ENCODE peak calls at places on chromosomes 12 and 14, in six cellular contexts. One of them, this sample, is unnamed.

GRCh38 chr12:126157575-126157966 is 1092.3 kb downstream of the AACS start:
- DNase-seq in body of pancreas: peak
- DNase-seq in AG04450: no peak
- DNase-seq in AG10803: no peak
- DNase-seq in WTC11: no peak
- DNase-seq in colonic mucosa: no peak
- DNase-seq in this sample: no peak

GRCh38 chr12:97943359-97943758 is 480.8 kb downstream of the RMST start:
- DNase-seq in body of pancreas: no peak
- DNase-seq in AG04450: no peak
- DNase-seq in AG10803: no peak
- DNase-seq in WTC11: no peak
- DNase-seq in colonic mucosa: no peak
- DNase-seq in this sample: no peak

GRCh38 chr14:95482967-95483842 is 33.2 kb downstream of the SYNE3 start:
- DNase-seq in body of pancreas: peak
- DNase-seq in AG04450: peak
- DNase-seq in AG10803: peak
- DNase-seq in WTC11: no peak
- DNase-seq in colonic mucosa: peak
- DNase-seq in this sample: no peak

GRCh38 chr12:75294797-75295196 is 35.3 kb downstream of the CAPS2 start:
- DNase-seq in body of pancreas: no peak
- DNase-seq in AG04450: no peak
- DNase-seq in AG10803: no peak
- DNase-seq in WTC11: no peak
- DNase-seq in colonic mucosa: no peak
- DNase-seq in this sample: no peak

GRCh38 chr14:103846569-103847438 is 571 bp downstream of the PPP1R13B start:
- DNase-seq in body of pancreas: peak
- DNase-seq in AG04450: no peak
- DNase-seq in AG10803: no peak
- DNase-seq in WTC11: peak
- DNase-seq in colonic mucosa: peak
- DNase-seq in this sample: peak

GRCh38 chr14:36508418-36509051 is 11.5 kb downstream of the NKX2-1 start:
- DNase-seq in body of pancreas: no peak
- DNase-seq in AG04450: no peak
- DNase-seq in AG10803: no peak
- DNase-seq in WTC11: peak
- DNase-seq in colonic mucosa: no peak
- DNase-seq in this sample: no peak

GRCh38 chr14:99579903-99580570 is 24.0 kb downstream of the CCDC85C start:
- DNase-seq in body of pancreas: peak
- DNase-seq in AG04450: no peak
- DNase-seq in AG10803: peak
- DNase-seq in WTC11: peak
- DNase-seq in colonic mucosa: peak
- DNase-seq in this sample: no peak

GRCh38 chr12:99920561-99920960 is 64.2 kb downstream of the ANKS1B start:
- DNase-seq in body of pancreas: no peak
- DNase-seq in AG04450: no peak
- DNase-seq in AG10803: no peak
- DNase-seq in WTC11: no peak
- DNase-seq in colonic mucosa: no peak
- DNase-seq in this sample: no peak

GRCh38 chr12:131055596-131056233 is 102.0 kb downstream of the ADGRD1 start:
- DNase-seq in body of pancreas: no peak
- DNase-seq in AG04450: no peak
- DNase-seq in AG10803: no peak
- DNase-seq in WTC11: no peak
- DNase-seq in colonic mucosa: no peak
- DNase-seq in this sample: no peak

GRCh38 chr12:121072147-121072546 is 33.1 kb upstream of the OASL start:
- DNase-seq in body of pancreas: no peak
- DNase-seq in AG04450: no peak
- DNase-seq in AG10803: no peak
- DNase-seq in WTC11: no peak
- DNase-seq in colonic mucosa: no peak
- DNase-seq in this sample: no peak

GRCh38 chr12:122963928-122964240 is 2.4 kb downstream of the ABCB9 start:
- DNase-seq in body of pancreas: peak
- DNase-seq in AG04450: no peak
- DNase-seq in AG10803: no peak
- DNase-seq in WTC11: no peak
- DNase-seq in colonic mucosa: no peak
- DNase-seq in this sample: no peak

GRCh38 chr14:21093018-21093417 is 5.4 kb downstream of the ZNF219 start:
- DNase-seq in body of pancreas: no peak
- DNase-seq in AG04450: no peak
- DNase-seq in AG10803: no peak
- DNase-seq in WTC11: peak
- DNase-seq in colonic mucosa: no peak
- DNase-seq in this sample: no peak

GRCh38 chr14:64191756-64192155 is 102.4 kb downstream of the ESR2 start:
- DNase-seq in body of pancreas: peak
- DNase-seq in AG04450: peak
- DNase-seq in AG10803: peak
- DNase-seq in WTC11: no peak
- DNase-seq in colonic mucosa: no peak
- DNase-seq in this sample: no peak

GRCh38 chr14:35687335-35687939 is 121.7 kb downstream of the RALGAPA1 start:
- DNase-seq in body of pancreas: peak
- DNase-seq in AG04450: peak
- DNase-seq in AG10803: peak
- DNase-seq in WTC11: peak
- DNase-seq in colonic mucosa: peak
- DNase-seq in this sample: peak

GRCh38 chr12:44497044-44497443 is 379.1 kb downstream of the NELL2 start:
- DNase-seq in body of pancreas: no peak
- DNase-seq in AG04450: no peak
- DNase-seq in AG10803: no peak
- DNase-seq in WTC11: no peak
- DNase-seq in colonic mucosa: no peak
- DNase-seq in this sample: no peak

GRCh38 chr14:21346532-21347135 is 37.2 kb downstream of the SUPT16H start:
- DNase-seq in body of pancreas: no peak
- DNase-seq in AG04450: peak
- DNase-seq in AG10803: peak
- DNase-seq in WTC11: no peak
- DNase-seq in colonic mucosa: no peak
- DNase-seq in this sample: no peak

DNA sequence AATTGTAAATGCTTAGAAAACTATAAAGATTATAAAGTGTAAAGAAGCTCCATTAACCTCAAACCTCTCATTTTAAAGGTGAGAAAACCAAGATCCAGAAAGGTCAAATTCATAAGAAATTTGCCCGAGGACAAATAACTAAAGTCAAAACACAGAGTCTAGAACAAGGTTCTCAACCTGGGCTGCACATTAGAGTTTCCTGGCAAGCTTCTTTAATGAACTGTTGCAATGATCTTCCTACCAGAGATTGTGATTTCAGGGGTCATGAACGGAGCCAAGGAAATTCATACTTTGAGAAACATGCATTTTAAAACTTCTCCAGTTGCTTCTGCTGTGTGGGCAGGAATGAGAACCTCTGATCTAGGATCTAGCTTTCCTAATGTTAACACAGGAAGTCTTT is 86.8 kb downstream of the DERA start:
- DNase-seq in body of pancreas: no peak
- DNase-seq in AG04450: no peak
- DNase-seq in AG10803: no peak
- DNase-seq in WTC11: no peak
- DNase-seq in colonic mucosa: no peak
- DNase-seq in this sample: no peak
- TF ChIP-seq CTCF in body of pancreas: no peak
- TF ChIP-seq CTCF in AG04450: no peak
- TF ChIP-seq CTCF in AG10803: no peak
- TF ChIP-seq CTCF in WTC11: no peak
- TF ChIP-seq CTCF in colonic mucosa: no peak
- TF ChIP-seq CTCF in this sample: no peak

GRCh38 chr12:46205293-46205692 is 63.5 kb downstream of the SLC38A1 start:
- DNase-seq in body of pancreas: no peak
- DNase-seq in AG04450: no peak
- DNase-seq in AG10803: no peak
- DNase-seq in WTC11: no peak
- DNase-seq in colonic mucosa: no peak
- DNase-seq in this sample: no peak
- TF ChIP-seq CTCF in body of pancreas: no peak
- TF ChIP-seq CTCF in AG04450: no peak
- TF ChIP-seq CTCF in AG10803: no peak
- TF ChIP-seq CTCF in WTC11: no peak
- TF ChIP-seq CTCF in colonic mucosa: no peak
- TF ChIP-seq CTCF in this sample: no peak

GRCh38 chr12:65885312-65885711 is 61.0 kb downstream of the HMGA2 start:
- DNase-seq in body of pancreas: no peak
- DNase-seq in AG04450: no peak
- DNase-seq in AG10803: peak
- DNase-seq in WTC11: no peak
- DNase-seq in colonic mucosa: no peak
- DNase-seq in this sample: no peak

GRCh38 chr12:65879878-65880277 is 55.6 kb downstream of the HMGA2 start:
- DNase-seq in body of pancreas: no peak
- DNase-seq in AG04450: peak
- DNase-seq in AG10803: peak
- DNase-seq in WTC11: no peak
- DNase-seq in colonic mucosa: no peak
- DNase-seq in this sample: no peak

GRCh38 chr12:65881348-65881961 is 57.2 kb downstream of the HMGA2 start:
- DNase-seq in body of pancreas: peak
- DNase-seq in AG04450: no peak
- DNase-seq in AG10803: peak
- DNase-seq in WTC11: peak
- DNase-seq in colonic mucosa: no peak
- DNase-seq in this sample: no peak

GRCh38 chr12:65882504-65882903 is 58.2 kb downstream of the HMGA2 start:
- DNase-seq in body of pancreas: no peak
- DNase-seq in AG04450: no peak
- DNase-seq in AG10803: peak
- DNase-seq in WTC11: no peak
- DNase-seq in colonic mucosa: no peak
- DNase-seq in this sample: no peak

DNA sequence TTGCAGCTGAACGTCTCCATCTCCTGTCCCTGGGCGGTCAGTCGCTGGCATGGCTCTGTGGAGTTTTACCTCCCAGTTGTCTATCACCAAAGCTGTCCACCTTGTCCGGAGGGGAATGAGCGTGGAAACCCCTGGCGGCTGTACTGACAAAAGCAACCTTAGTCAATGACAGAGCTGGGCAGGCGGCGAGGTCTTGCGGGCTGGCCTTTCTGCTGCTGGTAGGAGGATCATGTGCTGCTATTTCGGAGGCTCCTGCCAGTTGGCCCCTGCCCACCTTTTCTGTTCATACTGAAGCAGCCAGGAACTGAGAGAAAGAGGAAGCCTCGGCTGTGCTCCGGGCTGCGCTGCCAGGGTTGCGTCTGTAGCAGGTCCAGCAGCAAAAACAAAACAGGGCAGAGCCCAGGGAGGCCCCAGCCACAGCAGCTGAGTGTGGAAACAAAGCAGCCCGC is 57.7 kb downstream of the HMGA2 start:
- DNase-seq in body of pancreas: peak
- DNase-seq in AG04450: no peak
- DNase-seq in AG10803: peak
- DNase-seq in WTC11: peak
- DNase-seq in colonic mucosa: peak
- DNase-seq in this sample: no peak
- TF ChIP-seq CTCF in body of pancreas: no peak
- TF ChIP-seq CTCF in AG04450: peak
- TF ChIP-seq CTCF in AG10803: peak
- TF ChIP-seq CTCF in WTC11: no peak
- TF ChIP-seq CTCF in colonic mucosa: no peak
- TF ChIP-seq CTCF in this sample: no peak

GRCh38 chr12:78229491-78230209 is 399.0 kb downstream of the NAV3 start:
- DNase-seq in body of pancreas: peak
- DNase-seq in AG04450: no peak
- DNase-seq in AG10803: peak
- DNase-seq in WTC11: peak
- DNase-seq in colonic mucosa: peak
- DNase-seq in this sample: peak
- TF ChIP-seq CTCF in body of pancreas: peak
- TF ChIP-seq CTCF in AG04450: peak
- TF ChIP-seq CTCF in AG10803: peak
- TF ChIP-seq CTCF in WTC11: peak
- TF ChIP-seq CTCF in colonic mucosa: peak
- TF ChIP-seq CTCF in this sample: peak

DNA sequence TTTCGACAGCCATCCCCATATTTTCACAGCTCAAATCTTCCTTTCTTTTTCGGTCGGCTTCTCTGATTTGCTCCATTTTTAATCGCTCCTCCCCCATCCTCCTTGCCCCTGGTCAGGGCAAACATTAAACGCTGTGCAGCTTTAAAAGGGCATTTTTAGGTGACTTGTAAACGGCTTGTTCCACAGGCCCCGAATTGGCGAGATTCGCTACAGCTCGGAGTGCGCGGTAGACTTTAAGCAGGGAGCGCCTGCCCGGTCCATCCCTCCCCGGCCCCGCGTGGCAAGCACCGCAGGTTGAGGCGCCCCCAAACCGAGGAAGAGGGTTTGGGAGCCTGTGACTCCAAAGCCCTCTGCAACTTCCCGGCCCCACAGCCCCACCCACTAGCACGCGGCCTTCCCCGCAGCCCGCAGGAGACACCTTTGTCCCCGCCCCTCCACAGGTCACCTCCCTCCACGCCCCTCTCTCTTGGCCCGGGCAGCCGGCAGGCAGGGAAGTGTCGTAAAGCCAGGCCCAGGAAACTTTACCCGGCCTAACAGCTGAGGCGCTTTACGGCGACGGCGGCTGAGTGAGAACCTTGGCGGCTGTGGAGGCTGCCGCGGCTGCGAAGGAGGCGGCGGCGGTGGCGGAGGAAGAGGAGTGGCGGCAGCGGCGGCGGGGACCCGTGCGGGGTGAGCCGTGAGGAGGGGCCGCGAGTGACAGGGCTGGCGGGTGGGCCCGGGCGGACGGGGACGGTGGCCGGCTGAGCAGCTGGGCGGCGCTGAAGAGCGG is at the start of gene NAA30:
- DNase-seq in body of pancreas: peak
- DNase-seq in AG04450: peak
- DNase-seq in AG10803: peak
- DNase-seq in WTC11: peak
- DNase-seq in colonic mucosa: peak
- DNase-seq in this sample: peak
- TF ChIP-seq CTCF in body of pancreas: no peak
- TF ChIP-seq CTCF in AG04450: no peak
- TF ChIP-seq CTCF in AG10803: no peak
- TF ChIP-seq CTCF in WTC11: no peak
- TF ChIP-seq CTCF in colonic mucosa: no peak
- TF ChIP-seq CTCF in this sample: no peak

DNA sequence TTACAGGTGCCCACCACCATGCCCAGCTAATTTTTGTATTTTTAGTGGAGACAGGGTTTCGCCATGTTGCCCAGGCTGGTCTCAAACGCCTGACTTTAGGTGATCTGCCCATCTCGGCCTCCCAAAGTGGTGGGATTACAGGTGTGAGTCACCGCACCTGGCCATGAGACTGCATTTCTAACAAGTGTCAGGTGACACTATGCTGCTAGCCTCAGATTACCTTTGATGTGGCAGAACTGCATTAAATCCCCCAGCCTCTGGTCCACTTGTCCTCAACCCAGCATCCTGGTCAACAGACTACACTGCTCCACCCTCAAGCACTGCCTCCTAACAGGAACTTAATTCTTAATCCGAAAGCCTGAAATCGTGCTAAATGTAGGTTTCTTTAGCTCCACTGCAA is 13.1 kb downstream of the LGMN start:
- DNase-seq in body of pancreas: no peak
- DNase-seq in AG04450: no peak
- DNase-seq in AG10803: no peak
- DNase-seq in WTC11: no peak
- DNase-seq in colonic mucosa: no peak
- DNase-seq in this sample: no peak
- TF ChIP-seq CTCF in body of pancreas: no peak
- TF ChIP-seq CTCF in AG04450: no peak
- TF ChIP-seq CTCF in AG10803: no peak
- TF ChIP-seq CTCF in WTC11: no peak
- TF ChIP-seq CTCF in colonic mucosa: no peak
- TF ChIP-seq CTCF in this sample: no peak

This sample was measured in glutamatergic neuron.